ENCODE peak calls at places on chromosomes 4 and X, in seven cellular contexts. One of them, this sample, is unnamed.

GRCh38 chr4:180665481-180665880 is 1577.7 kb upstream of the TENM3 start:
- DNase-seq in psoas muscle: no peak
- DNase-seq in heart right ventricle: no peak
- DNase-seq in right atrium auricular region: no peak
- DNase-seq in AG04449: no peak
- DNase-seq in coronary artery: no peak
- DNase-seq in HFFc6: no peak
- DNase-seq in this sample: no peak

GRCh38 chr4:179536694-179537093 is 2094.5 kb upstream of the AGA start:
- DNase-seq in heart right ventricle: no peak
- DNase-seq in right atrium auricular region: no peak
- DNase-seq in AG04449: no peak
- DNase-seq in coronary artery: no peak
- DNase-seq in HFFc6: no peak
- DNase-seq in psoas muscle: no peak
- DNase-seq in this sample: no peak

GRCh38 chrX:151416521-151417048 is 19.6 kb downstream of the VMA21 start:
- DNase-seq in coronary artery: no peak
- DNase-seq in heart right ventricle: no peak
- DNase-seq in right atrium auricular region: no peak
- DNase-seq in HFFc6: no peak
- DNase-seq in AG04449: no peak
- DNase-seq in psoas muscle: no peak
- DNase-seq in this sample: no peak

GRCh38 chr4:122758033-122758432 is 25.5 kb downstream of the BBS12 start:
- DNase-seq in heart right ventricle: no peak
- DNase-seq in right atrium auricular region: no peak
- DNase-seq in AG04449: no peak
- DNase-seq in coronary artery: no peak
- DNase-seq in HFFc6: peak; percentile 51
- DNase-seq in psoas muscle: no peak
- DNase-seq in this sample: no peak

GRCh38 chrX:7950865-7951264 is 23.7 kb upstream of the PNPLA4 start:
- DNase-seq in right atrium auricular region: no peak
- DNase-seq in psoas muscle: no peak
- DNase-seq in coronary artery: no peak
- DNase-seq in heart right ventricle: no peak
- DNase-seq in AG04449: no peak
- DNase-seq in HFFc6: no peak
- DNase-seq in this sample: no peak

GRCh38 chr4:57193164-57193810 is 83.1 kb upstream of the IGFBP7 start:
- DNase-seq in right atrium auricular region: no peak
- DNase-seq in coronary artery: no peak
- DNase-seq in psoas muscle: no peak
- DNase-seq in AG04449: no peak
- DNase-seq in HFFc6: no peak
- DNase-seq in heart right ventricle: no peak
- DNase-seq in this sample: no peak

GRCh38 chrX:9465380-9466114 is 689 bp downstream of the TBL1X start:
- DNase-seq in right atrium auricular region: no peak
- DNase-seq in heart right ventricle: peak; percentile 22
- DNase-seq in AG04449: no peak
- DNase-seq in HFFc6: no peak
- DNase-seq in psoas muscle: peak; percentile 58
- DNase-seq in coronary artery: no peak
- DNase-seq in this sample: peak; percentile 24

GRCh38 chrX:121858867-121859647 is 811.6 kb downstream of the GLUD2 start:
- DNase-seq in right atrium auricular region: no peak
- DNase-seq in coronary artery: no peak
- DNase-seq in heart right ventricle: no peak
- DNase-seq in HFFc6: no peak
- DNase-seq in AG04449: no peak
- DNase-seq in psoas muscle: no peak
- DNase-seq in this sample: no peak

GRCh38 chr4:88526221-88526815 is 2.7 kb upstream of the PYURF start:
- DNase-seq in HFFc6: peak; percentile 22
- DNase-seq in heart right ventricle: no peak
- DNase-seq in psoas muscle: no peak
- DNase-seq in AG04449: no peak
- DNase-seq in coronary artery: no peak
- DNase-seq in right atrium auricular region: no peak
- DNase-seq in this sample: peak; percentile 2

GRCh38 chr4:73701116-73701515 is 39.3 kb upstream of the CXCL8 start:
- DNase-seq in HFFc6: no peak
- DNase-seq in psoas muscle: no peak
- DNase-seq in right atrium auricular region: no peak
- DNase-seq in AG04449: no peak
- DNase-seq in coronary artery: no peak
- DNase-seq in heart right ventricle: no peak
- DNase-seq in this sample: no peak

GRCh38 chr4:73693816-73694215 is 46.6 kb upstream of the CXCL8 start:
- DNase-seq in right atrium auricular region: no peak
- DNase-seq in coronary artery: no peak
- DNase-seq in psoas muscle: no peak
- DNase-seq in heart right ventricle: no peak
- DNase-seq in AG04449: no peak
- DNase-seq in HFFc6: no peak
- DNase-seq in this sample: no peak

GRCh38 chr4:73702796-73703287 is 37.5 kb upstream of the CXCL8 start:
- DNase-seq in HFFc6: no peak
- DNase-seq in right atrium auricular region: no peak
- DNase-seq in psoas muscle: no peak
- DNase-seq in AG04449: no peak
- DNase-seq in heart right ventricle: no peak
- DNase-seq in coronary artery: no peak
- DNase-seq in this sample: no peak

GRCh38 chr4:73703320-73703719 is 37.0 kb upstream of the CXCL8 start:
- DNase-seq in AG04449: no peak
- DNase-seq in right atrium auricular region: no peak
- DNase-seq in psoas muscle: no peak
- DNase-seq in heart right ventricle: no peak
- DNase-seq in HFFc6: no peak
- DNase-seq in coronary artery: no peak
- DNase-seq in this sample: no peak

GRCh38 chr4:73698217-73698616 is 42.2 kb upstream of the CXCL8 start:
- DNase-seq in coronary artery: no peak
- DNase-seq in AG04449: no peak
- DNase-seq in right atrium auricular region: no peak
- DNase-seq in psoas muscle: no peak
- DNase-seq in HFFc6: no peak
- DNase-seq in heart right ventricle: no peak
- DNase-seq in this sample: no peak
- TF ChIP-seq CTCF in coronary artery: no peak
- TF ChIP-seq CTCF in AG04449: no peak
- TF ChIP-seq CTCF in right atrium auricular region: no peak
- TF ChIP-seq CTCF in psoas muscle: no peak
- TF ChIP-seq CTCF in HFFc6: no peak
- TF ChIP-seq CTCF in heart right ventricle: no peak
- TF ChIP-seq CTCF in this sample: no peak

GRCh38 chr4:125796138-125796537 is 481.4 kb downstream of the FAT4 start:
- DNase-seq in coronary artery: no peak
- DNase-seq in HFFc6: no peak
- DNase-seq in AG04449: no peak
- DNase-seq in heart right ventricle: no peak
- DNase-seq in psoas muscle: no peak
- DNase-seq in right atrium auricular region: no peak
- DNase-seq in this sample: no peak
- TF ChIP-seq CTCF in coronary artery: no peak
- TF ChIP-seq CTCF in HFFc6: no peak
- TF ChIP-seq CTCF in AG04449: no peak
- TF ChIP-seq CTCF in heart right ventricle: no peak
- TF ChIP-seq CTCF in psoas muscle: no peak
- TF ChIP-seq CTCF in right atrium auricular region: no peak
- TF ChIP-seq CTCF in this sample: no peak

GRCh38 chr4:175252642-175253041 is 334.5 kb downstream of the ADAM29 start:
- DNase-seq in heart right ventricle: no peak
- DNase-seq in HFFc6: no peak
- DNase-seq in AG04449: no peak
- DNase-seq in coronary artery: no peak
- DNase-seq in right atrium auricular region: no peak
- DNase-seq in psoas muscle: no peak
- DNase-seq in this sample: no peak

DNA sequence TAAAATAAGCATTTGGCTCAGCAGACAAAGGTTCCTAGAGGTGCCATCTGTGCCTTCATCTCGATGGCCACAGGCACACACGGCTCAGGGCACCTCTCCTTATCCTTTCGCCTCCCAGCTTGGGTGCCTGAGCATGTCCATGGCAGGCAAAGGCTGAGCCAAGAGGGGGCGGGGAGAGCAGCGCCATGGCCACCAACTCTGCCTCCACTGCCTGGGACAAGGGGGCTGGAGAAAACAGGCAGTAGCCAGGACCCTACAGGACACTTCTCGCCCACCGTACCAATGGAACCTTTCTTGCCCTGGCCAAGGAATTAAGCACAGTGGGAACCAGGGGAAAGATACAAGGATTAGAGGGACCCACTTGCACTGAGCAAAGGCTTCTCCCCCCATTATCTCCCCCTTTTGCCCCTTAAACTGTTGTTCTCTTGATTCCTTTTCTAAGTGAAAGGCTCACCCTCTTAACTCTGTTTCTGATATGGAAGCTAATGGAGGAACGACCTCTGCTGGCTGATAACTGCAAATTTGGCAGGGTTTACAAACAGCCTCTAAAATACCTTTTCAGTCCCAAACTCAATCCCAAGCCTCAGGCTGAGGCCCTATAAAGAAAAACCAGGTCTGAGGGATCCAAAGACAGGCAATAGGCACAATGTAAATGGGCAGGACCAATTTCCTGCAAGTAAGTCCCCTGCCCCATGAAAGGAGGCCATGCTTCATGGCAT is 335.2 kb downstream of the ADAM29 start:
- DNase-seq in AG04449: no peak
- DNase-seq in coronary artery: no peak
- DNase-seq in heart right ventricle: no peak
- DNase-seq in HFFc6: no peak
- DNase-seq in psoas muscle: no peak
- DNase-seq in right atrium auricular region: no peak
- DNase-seq in this sample: no peak
- TF ChIP-seq CTCF in AG04449: no peak
- TF ChIP-seq CTCF in coronary artery: no peak
- TF ChIP-seq CTCF in heart right ventricle: peak; percentile 39
- TF ChIP-seq CTCF in HFFc6: peak; percentile 65
- TF ChIP-seq CTCF in psoas muscle: no peak
- TF ChIP-seq CTCF in right atrium auricular region: no peak
- TF ChIP-seq CTCF in this sample: peak; percentile 26

GRCh38 chr4:39470402-39470801 is 11.5 kb downstream of the LIAS start:
- DNase-seq in right atrium auricular region: no peak
- DNase-seq in coronary artery: no peak
- DNase-seq in AG04449: no peak
- DNase-seq in psoas muscle: no peak
- DNase-seq in HFFc6: no peak
- DNase-seq in heart right ventricle: no peak
- DNase-seq in this sample: no peak

GRCh38 chr4:39467470-39467869 is 8.6 kb downstream of the LIAS start:
- DNase-seq in psoas muscle: no peak
- DNase-seq in heart right ventricle: no peak
- DNase-seq in HFFc6: no peak
- DNase-seq in coronary artery: no peak
- DNase-seq in AG04449: no peak
- DNase-seq in right atrium auricular region: no peak
- DNase-seq in this sample: no peak

GRCh38 chr4:39466747-39467146 is 7.9 kb downstream of the LIAS start:
- DNase-seq in psoas muscle: no peak
- DNase-seq in AG04449: no peak
- DNase-seq in heart right ventricle: no peak
- DNase-seq in HFFc6: no peak
- DNase-seq in right atrium auricular region: no peak
- DNase-seq in coronary artery: no peak
- DNase-seq in this sample: no peak

GRCh38 chr4:39469429-39470077 is 10.7 kb downstream of the LIAS start:
- DNase-seq in HFFc6: peak; percentile 88
- DNase-seq in right atrium auricular region: peak; percentile 26
- DNase-seq in heart right ventricle: no peak
- DNase-seq in psoas muscle: no peak
- DNase-seq in AG04449: peak; percentile 67
- DNase-seq in coronary artery: no peak
- DNase-seq in this sample: peak; percentile 40

DNA sequence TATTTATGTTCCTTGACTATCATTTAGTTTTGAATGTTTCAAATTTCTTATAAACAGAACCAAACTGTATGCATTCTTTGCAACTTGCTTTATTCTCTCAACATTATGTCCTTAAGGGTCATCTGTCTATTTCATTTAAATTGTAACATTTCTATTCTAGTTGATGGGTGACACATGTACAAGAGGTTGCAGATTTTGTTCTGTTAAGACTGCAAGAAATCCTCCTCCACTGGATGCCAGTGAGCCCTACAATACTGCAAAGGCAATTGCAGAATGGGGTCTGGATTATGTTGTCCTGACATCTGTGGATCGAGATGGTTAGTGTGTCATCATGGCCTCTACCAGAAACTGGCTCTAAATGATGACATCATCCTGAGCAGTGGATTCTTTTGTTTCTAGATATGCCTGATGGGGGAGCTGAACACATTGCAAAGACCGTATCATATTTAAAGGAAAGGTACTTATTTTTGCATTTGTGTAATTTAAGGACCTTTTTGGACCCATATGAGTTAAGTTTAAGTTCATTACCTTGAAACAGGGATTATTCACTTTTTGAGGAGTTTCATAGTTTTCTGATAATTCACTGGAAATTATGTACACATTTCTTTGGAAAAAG is 6.1 kb downstream of the LIAS start:
- DNase-seq in HFFc6: peak; percentile 79
- DNase-seq in psoas muscle: no peak
- DNase-seq in AG04449: peak; percentile 31
- DNase-seq in heart right ventricle: no peak
- DNase-seq in right atrium auricular region: no peak
- DNase-seq in coronary artery: no peak
- DNase-seq in this sample: no peak
- TF ChIP-seq CTCF in HFFc6: peak; percentile 57
- TF ChIP-seq CTCF in psoas muscle: no peak
- TF ChIP-seq CTCF in AG04449: no peak
- TF ChIP-seq CTCF in heart right ventricle: no peak
- TF ChIP-seq CTCF in right atrium auricular region: no peak
- TF ChIP-seq CTCF in coronary artery: no peak
- TF ChIP-seq CTCF in this sample: no peak

GRCh38 chr4:73964862-73965611 is 16.8 kb downstream of the PF4 start:
- DNase-seq in heart right ventricle: no peak
- DNase-seq in psoas muscle: no peak
- DNase-seq in right atrium auricular region: no peak
- DNase-seq in coronary artery: no peak
- DNase-seq in HFFc6: no peak
- DNase-seq in AG04449: no peak
- DNase-seq in this sample: peak; percentile 24
- TF ChIP-seq CTCF in heart right ventricle: no peak
- TF ChIP-seq CTCF in psoas muscle: no peak
- TF ChIP-seq CTCF in right atrium auricular region: no peak
- TF ChIP-seq CTCF in coronary artery: no peak
- TF ChIP-seq CTCF in HFFc6: peak; percentile 53
- TF ChIP-seq CTCF in AG04449: peak; percentile 30
- TF ChIP-seq CTCF in this sample: peak; percentile 23

DNA sequence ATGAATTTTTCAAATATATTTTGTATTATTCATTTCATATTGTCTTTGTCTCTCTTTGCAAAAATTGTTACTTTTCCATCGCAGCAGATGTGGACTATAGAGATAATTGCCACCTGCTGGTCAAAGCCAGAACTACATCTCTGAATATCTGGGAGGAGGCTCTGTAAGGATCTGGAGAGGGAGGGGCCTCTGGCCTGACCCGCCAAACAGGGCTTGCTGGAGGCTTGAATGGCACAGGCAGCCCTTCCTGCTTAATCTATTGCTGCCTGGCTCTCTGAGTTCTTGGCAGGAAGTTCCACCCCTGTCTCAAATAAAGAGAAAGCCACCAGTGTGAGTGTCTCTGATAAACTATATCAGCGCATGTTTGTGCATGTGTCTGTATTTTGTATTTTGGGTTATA is 132.4 kb downstream of the ZMAT1 start:
- DNase-seq in psoas muscle: peak; percentile 75
- DNase-seq in heart right ventricle: peak; percentile 67
- DNase-seq in right atrium auricular region: peak; percentile 89
- DNase-seq in HFFc6: peak; percentile 85
- DNase-seq in AG04449: peak; percentile 10
- DNase-seq in coronary artery: peak; percentile 80
- DNase-seq in this sample: peak; percentile 83
- TF ChIP-seq CTCF in psoas muscle: peak; percentile 82
- TF ChIP-seq CTCF in heart right ventricle: peak; percentile 73
- TF ChIP-seq CTCF in right atrium auricular region: peak; percentile 83
- TF ChIP-seq CTCF in HFFc6: peak; percentile 83
- TF ChIP-seq CTCF in AG04449: peak; percentile 45
- TF ChIP-seq CTCF in coronary artery: peak; percentile 53
- TF ChIP-seq CTCF in this sample: no peak